ENCODE peak calls at places on chromosome 13, in five cellular contexts. M is mammary epithelial cell, Q is substantia nigra, E is breast epithelium, K is cardiac muscle cell. L is an unnamed sample.

GRCh38 chr13:24307211-24308067 is 1.9 kb upstream of the C1QTNF9 start:
- DNase-seq in M (no peak), Q (no peak), E (no peak), K (peak), L (no peak)

GRCh38 chr13:102911336-102911735 is 65.5 kb downstream of the ERCC5 start:
- DNase-seq in M (peak), Q (no peak), E (peak), K (no peak), L (no peak)

GRCh38 chr13:93248627-93249047 is 22.0 kb downstream of the GPC6 start:
- DNase-seq in M (no peak), Q (no peak), E (no peak), K (peak), L (no peak)

GRCh38 chr13:20526664-20527063 is 1.0 kb upstream of the CRYL1 start:
- DNase-seq in M (no peak), Q (peak), E (no peak), K (peak), L (no peak)

GRCh38 chr13:75836441-75836840 is 200.3 kb downstream of the LMO7 start:
- DNase-seq in M (no peak), Q (no peak), E (peak), K (no peak), L (no peak)

GRCh38 chr13:86681223-86681622 is 882.0 kb upstream of the SLITRK6 start:
- DNase-seq in M (no peak), Q (no peak), E (no peak), K (no peak), L (no peak)

GRCh38 chr13:71290963-71291937 is 575.8 kb downstream of the DACH1 start:
- DNase-seq in M (peak), Q (no peak), E (no peak), K (peak), L (no peak)

GRCh38 chr13:104616990-104617389 is 1550.8 kb upstream of the SLC10A2 start:
- DNase-seq in M (no peak), Q (no peak), E (no peak), K (no peak), L (no peak)

GRCh38 chr13:29483211-29483610 is 112.3 kb downstream of the SLC7A1 start:
- DNase-seq in M (no peak), Q (no peak), E (peak), K (no peak), L (no peak)

GRCh38 chr13:43030548-43030947 is 7.2 kb downstream of the DNAJC15 start:
- DNase-seq in M (no peak), Q (no peak), E (no peak), K (no peak), L (no peak)

GRCh38 chr13:110337287-110337686 is 30.2 kb downstream of the COL4A2 start:
- DNase-seq in M (no peak), Q (no peak), E (no peak), K (no peak), L (no peak)
- H3K27ac ChIP-seq in M (no peak), Q (no peak), E (peak), K (peak), L (peak)

GRCh38 chr13:106468948-106469590 is 66.4 kb downstream of the EFNB2 start:
- DNase-seq in M (no peak), Q (no peak), E (no peak), K (no peak), L (no peak)

GRCh38 chr13:106464076-106464475 is 71.4 kb downstream of the EFNB2 start:
- DNase-seq in M (peak), Q (no peak), E (no peak), K (peak), L (no peak)

GRCh38 chr13:106467406-106468122 is 67.9 kb downstream of the EFNB2 start:
- DNase-seq in M (no peak), Q (no peak), E (no peak), K (no peak), L (no peak)

GRCh38 chr13:106468207-106468606 is 67.3 kb downstream of the EFNB2 start:
- DNase-seq in M (no peak), Q (peak), E (no peak), K (no peak), L (no peak)

GRCh38 chr13:106466691-106467405 is 68.6 kb downstream of the EFNB2 start:
- DNase-seq in M (no peak), Q (no peak), E (no peak), K (no peak), L (no peak)
- H3K27ac ChIP-seq in M (no peak), Q (no peak), E (no peak), K (no peak), L (no peak)

GRCh38 chr13:50127726-50128291 is 112.6 kb downstream of the KCNRG start:
- DNase-seq in M (no peak), Q (no peak), E (no peak), K (no peak), L (no peak)

GRCh38 chr13:50125556-50126377 is 110.5 kb downstream of the KCNRG start:
- DNase-seq in M (peak), Q (peak), E (peak), K (peak), L (peak)

GRCh38 chr13:50125306-50125555 is 110.0 kb downstream of the KCNRG start:
- DNase-seq in M (no peak), Q (no peak), E (no peak), K (no peak), L (no peak)

GRCh38 chr13:50127017-50127725 is 111.9 kb downstream of the KCNRG start:
- DNase-seq in M (no peak), Q (no peak), E (no peak), K (peak), L (no peak)

DNA sequence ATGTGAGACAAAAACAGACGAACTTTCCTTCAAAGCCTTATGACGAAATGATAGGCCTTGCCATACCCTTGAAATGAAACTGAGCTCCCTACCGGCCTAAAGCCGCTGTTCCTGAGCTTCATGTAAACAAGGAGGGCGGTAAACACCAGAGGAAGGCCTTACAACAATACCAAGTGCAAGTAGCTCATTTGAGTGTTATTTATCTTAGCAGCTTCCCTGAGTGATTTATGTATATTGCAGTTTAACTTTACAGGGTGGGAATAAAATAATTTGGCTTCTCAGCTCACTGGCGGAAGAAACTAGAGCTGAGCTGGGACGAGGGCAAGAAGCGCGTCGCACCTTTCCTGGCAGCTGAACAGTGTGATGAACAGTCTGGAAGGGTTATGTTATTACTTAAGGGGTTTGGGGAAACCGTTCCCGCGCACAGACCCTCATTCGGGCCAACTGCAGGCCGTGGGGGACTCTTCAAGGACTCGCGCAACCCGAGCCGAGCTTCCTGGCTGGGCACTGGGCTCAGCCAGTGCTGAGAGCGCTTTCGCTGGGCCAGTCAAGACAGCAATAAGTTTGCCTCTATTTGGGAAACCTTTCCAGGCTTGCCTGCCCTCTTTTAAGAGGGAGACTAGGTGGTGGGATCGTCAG is 111.3 kb downstream of the KCNRG start:
- DNase-seq in M (no peak), Q (no peak), E (no peak), K (peak), L (no peak)
- H3K27ac ChIP-seq in M (no peak), Q (peak), E (peak), K (no peak), L (peak)

GRCh38 chr13:110561335-110562033 is at the start of gene RAB20:
- DNase-seq in M (peak), Q (peak), E (peak), K (peak), L (no peak)
- H3K27ac ChIP-seq in M (peak), Q (peak), E (peak), K (peak), L (peak)

DNA sequence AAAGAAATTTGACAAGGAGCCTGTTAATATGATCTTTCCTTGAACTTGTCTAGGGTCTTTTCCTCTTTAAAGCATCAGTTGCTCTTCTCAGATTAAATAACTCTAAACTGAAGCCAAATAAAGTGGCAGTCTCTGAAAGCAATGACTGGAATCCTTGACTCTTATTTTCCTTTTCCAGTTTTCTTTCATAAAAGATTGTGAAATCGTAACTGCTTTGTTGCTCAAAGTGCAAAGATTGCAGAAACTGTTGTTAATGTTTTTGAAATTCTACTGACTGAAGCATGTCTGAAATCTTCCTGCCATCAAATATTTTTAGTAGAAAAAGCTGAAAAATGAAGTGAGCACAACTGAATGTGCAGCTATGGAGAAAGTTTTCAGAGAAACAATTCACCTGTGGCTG is 1.9 kb downstream of the NHLRC3 start:
- DNase-seq in M (no peak), Q (no peak), E (no peak), K (peak), L (no peak)
- H3K27ac ChIP-seq in M (no peak), Q (no peak), E (peak), K (no peak), L (no peak)

GRCh38 chr13:32883501-32883900 is 132.7 kb upstream of the KL start:
- DNase-seq in M (no peak), Q (peak), E (no peak), K (peak), L (no peak)

GRCh38 chr13:32878172-32878571 is 138.1 kb upstream of the KL start:
- DNase-seq in M (peak), Q (no peak), E (no peak), K (no peak), L (peak)

GRCh38 chr13:32880636-32881035 is 135.6 kb upstream of the KL start:
- DNase-seq in M (no peak), Q (no peak), E (no peak), K (no peak), L (no peak)

GRCh38 chr13:32881792-32882175 is 134.4 kb upstream of the KL start:
- DNase-seq in M (peak), Q (no peak), E (no peak), K (no peak), L (no peak)

GRCh38 chr13:32881074-32881791 is 135.0 kb upstream of the KL start:
- DNase-seq in M (peak), Q (no peak), E (no peak), K (peak), L (peak)
- H3K27ac ChIP-seq in M (no peak), Q (no peak), E (no peak), K (no peak), L (no peak)

DNA sequence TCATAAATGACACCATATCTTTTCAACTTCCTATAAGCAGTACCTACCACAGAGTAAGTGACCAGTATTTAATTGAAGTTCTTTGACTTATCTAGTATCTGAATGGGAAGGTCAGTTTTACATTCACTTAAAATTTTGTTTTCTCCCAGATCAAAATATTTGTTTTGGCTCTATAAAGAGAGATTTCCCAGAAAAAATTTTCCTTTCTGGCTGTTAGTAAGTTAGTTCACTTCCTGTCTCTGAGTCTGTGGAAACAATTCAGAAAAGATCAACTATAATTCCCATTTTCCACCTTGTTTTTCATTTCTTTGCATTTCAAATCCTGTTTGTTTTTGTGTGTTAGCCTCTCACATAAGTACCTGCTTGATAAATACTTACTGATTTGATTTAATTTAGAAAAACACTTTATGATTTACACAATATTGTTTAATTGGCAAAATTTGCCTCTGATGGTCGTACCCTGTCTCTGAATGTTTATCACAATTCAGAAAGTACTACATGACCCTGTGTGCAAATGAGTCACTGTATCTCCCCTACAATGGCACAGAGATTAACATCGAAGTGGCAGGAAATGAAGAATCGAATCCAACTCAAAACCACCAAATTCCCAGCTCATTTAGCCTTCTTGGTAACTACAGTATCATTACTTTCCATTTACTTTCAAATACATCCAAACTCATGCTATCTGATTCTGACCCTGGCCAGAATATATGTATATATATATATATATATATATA is 15.4 kb upstream of the MED4 start:
- DNase-seq in M (peak), Q (no peak), E (no peak), K (peak), L (no peak)
- H3K27ac ChIP-seq in M (peak), Q (no peak), E (peak), K (no peak), L (peak)

GRCh38 chr13:64052526-64052925 is 2636.9 kb upstream of the PCDH20 start:
- DNase-seq in M (no peak), Q (no peak), E (no peak), K (no peak), L (no peak)
- H3K27ac ChIP-seq in M (no peak), Q (no peak), E (no peak), K (no peak), L (no peak)

DNA sequence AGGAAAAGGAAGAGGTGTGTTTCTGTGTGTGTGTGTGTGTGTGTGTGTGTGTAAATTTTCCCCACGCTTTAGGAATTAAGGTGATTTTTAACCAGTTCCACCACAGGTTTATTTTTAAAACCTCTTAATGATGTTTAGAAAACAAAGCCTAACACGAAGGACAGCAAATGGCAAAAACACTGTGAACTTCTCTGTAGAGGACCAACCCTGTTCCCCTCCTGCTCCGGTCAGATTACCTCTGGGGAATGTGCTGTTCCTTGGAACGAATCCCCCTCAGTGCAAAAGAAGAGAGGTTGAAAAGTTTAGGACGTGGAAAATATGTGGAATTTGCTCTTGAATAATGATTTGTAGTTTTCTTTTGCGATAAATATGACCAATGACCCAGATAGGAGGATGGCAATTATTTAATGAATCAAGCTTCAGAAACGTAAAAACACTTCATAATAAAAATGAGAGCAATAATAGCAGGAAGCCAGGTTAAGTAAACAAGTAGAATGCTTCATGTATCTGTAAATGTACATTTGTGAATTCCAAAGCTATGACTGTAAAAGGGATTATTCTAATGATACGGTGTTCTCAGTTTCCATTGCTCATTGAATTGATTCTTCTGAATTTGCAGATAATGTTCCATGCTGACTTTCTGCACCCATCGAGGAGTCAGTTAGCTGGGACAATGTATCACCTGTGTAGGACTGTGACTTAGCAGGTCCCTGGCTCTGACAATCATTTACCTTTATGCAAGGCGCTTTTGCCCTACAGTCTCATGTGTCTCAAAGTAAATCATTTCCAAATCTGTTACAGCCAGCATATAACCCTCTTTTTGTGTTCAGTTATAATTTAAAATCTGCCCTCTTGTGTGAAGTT is 266.8 kb downstream of the KLF5 start:
- DNase-seq in M (peak), Q (no peak), E (no peak), K (no peak), L (no peak)
- H3K27ac ChIP-seq in M (no peak), Q (no peak), E (no peak), K (no peak), L (no peak)